ENCODE peak calls at places on chromosome 2, in eight cellular contexts. One of them, this sample, is unnamed.
A peak's percentile ranks its signal among the peaks of the same experiment; 100 is the strongest.

GRCh38 chr2:239991689-239992314 is 33.3 kb downstream of the NDUFA10 start:
- DNase-seq in Caki2: peak; percentile 11
- DNase-seq in endothelial cell: peak; percentile 15
- DNase-seq in CD4-positive, CD25-positive, alpha-beta regulatory T cell: no peak
- DNase-seq in caudate nucleus: no peak
- DNase-seq in foreskin fibroblast: peak; percentile 78
- DNase-seq in posterior cingulate gyrus: no peak
- DNase-seq in NCI-H774: peak; percentile 5
- DNase-seq in this sample: no peak

GRCh38 chr2:219901155-219901554 is 273.7 kb downstream of the SLC4A3 start:
- DNase-seq in Caki2: no peak
- DNase-seq in CD4-positive, CD25-positive, alpha-beta regulatory T cell: no peak
- DNase-seq in foreskin fibroblast: no peak
- DNase-seq in caudate nucleus: no peak
- DNase-seq in NCI-H774: no peak
- DNase-seq in endothelial cell: no peak
- DNase-seq in posterior cingulate gyrus: no peak
- DNase-seq in this sample: no peak

GRCh38 chr2:234880551-234881211 is 71.1 kb upstream of the SH3BP4 start:
- DNase-seq in posterior cingulate gyrus: no peak
- DNase-seq in CD4-positive, CD25-positive, alpha-beta regulatory T cell: no peak
- DNase-seq in caudate nucleus: no peak
- DNase-seq in foreskin fibroblast: peak; percentile 95
- DNase-seq in endothelial cell: no peak
- DNase-seq in NCI-H774: no peak
- DNase-seq in Caki2: peak; percentile 75
- DNase-seq in this sample: no peak

GRCh38 chr2:200308421-200309295 is 2.2 kb downstream of the SPATS2L start:
- DNase-seq in posterior cingulate gyrus: no peak
- DNase-seq in Caki2: peak; percentile 43
- DNase-seq in foreskin fibroblast: peak; percentile 51
- DNase-seq in NCI-H774: no peak
- DNase-seq in CD4-positive, CD25-positive, alpha-beta regulatory T cell: no peak
- DNase-seq in caudate nucleus: no peak
- DNase-seq in endothelial cell: no peak
- DNase-seq in this sample: no peak

GRCh38 chr2:121095257-121096080 is 189.5 kb downstream of the TFCP2L1 start:
- DNase-seq in posterior cingulate gyrus: peak; percentile 95
- DNase-seq in foreskin fibroblast: peak; percentile 83
- DNase-seq in Caki2: peak; percentile 45
- DNase-seq in endothelial cell: peak; percentile 73
- DNase-seq in caudate nucleus: peak; percentile 18
- DNase-seq in NCI-H774: peak; percentile 72
- DNase-seq in CD4-positive, CD25-positive, alpha-beta regulatory T cell: no peak
- DNase-seq in this sample: peak; percentile 60

GRCh38 chr2:207328944-207329386 is 163.2 kb upstream of the KLF7 start:
- DNase-seq in Caki2: no peak
- DNase-seq in foreskin fibroblast: no peak
- DNase-seq in NCI-H774: no peak
- DNase-seq in CD4-positive, CD25-positive, alpha-beta regulatory T cell: no peak
- DNase-seq in posterior cingulate gyrus: no peak
- DNase-seq in caudate nucleus: no peak
- DNase-seq in endothelial cell: no peak
- DNase-seq in this sample: no peak

GRCh38 chr2:71560286-71561011 is 107.1 kb downstream of the DYSF start:
- DNase-seq in caudate nucleus: no peak
- DNase-seq in CD4-positive, CD25-positive, alpha-beta regulatory T cell: no peak
- DNase-seq in NCI-H774: no peak
- DNase-seq in endothelial cell: no peak
- DNase-seq in foreskin fibroblast: no peak
- DNase-seq in posterior cingulate gyrus: peak; percentile 80
- DNase-seq in Caki2: no peak
- DNase-seq in this sample: no peak

GRCh38 chr2:210873631-210874030 is 317.2 kb downstream of the CPS1 start:
- DNase-seq in posterior cingulate gyrus: no peak
- DNase-seq in NCI-H774: no peak
- DNase-seq in foreskin fibroblast: no peak
- DNase-seq in caudate nucleus: no peak
- DNase-seq in Caki2: no peak
- DNase-seq in endothelial cell: no peak
- DNase-seq in CD4-positive, CD25-positive, alpha-beta regulatory T cell: no peak
- DNase-seq in this sample: no peak

GRCh38 chr2:174985624-174986023 is 19.6 kb downstream of the CHN1 start:
- DNase-seq in Caki2: peak; percentile 56
- DNase-seq in caudate nucleus: no peak
- DNase-seq in NCI-H774: no peak
- DNase-seq in foreskin fibroblast: peak; percentile 64
- DNase-seq in endothelial cell: no peak
- DNase-seq in posterior cingulate gyrus: no peak
- DNase-seq in CD4-positive, CD25-positive, alpha-beta regulatory T cell: no peak
- DNase-seq in this sample: peak; percentile 27

GRCh38 chr2:116545611-116546010 is 1268.9 kb upstream of the DDX18 start:
- DNase-seq in foreskin fibroblast: no peak
- DNase-seq in CD4-positive, CD25-positive, alpha-beta regulatory T cell: no peak
- DNase-seq in Caki2: no peak
- DNase-seq in posterior cingulate gyrus: no peak
- DNase-seq in caudate nucleus: no peak
- DNase-seq in NCI-H774: no peak
- DNase-seq in endothelial cell: no peak
- DNase-seq in this sample: no peak

GRCh38 chr2:74768401-74768914 is 65.5 kb upstream of the HK2 start:
- DNase-seq in CD4-positive, CD25-positive, alpha-beta regulatory T cell: no peak
- DNase-seq in NCI-H774: no peak
- DNase-seq in caudate nucleus: no peak
- DNase-seq in foreskin fibroblast: peak; percentile 10
- DNase-seq in Caki2: no peak
- DNase-seq in endothelial cell: no peak
- DNase-seq in posterior cingulate gyrus: no peak
- DNase-seq in this sample: no peak

GRCh38 chr2:110101911-110102774 is 13.5 kb downstream of the MALL start:
- DNase-seq in posterior cingulate gyrus: no peak
- DNase-seq in CD4-positive, CD25-positive, alpha-beta regulatory T cell: no peak
- DNase-seq in foreskin fibroblast: peak; percentile 30
- DNase-seq in NCI-H774: no peak
- DNase-seq in endothelial cell: no peak
- DNase-seq in Caki2: peak; percentile 91
- DNase-seq in caudate nucleus: no peak
- DNase-seq in this sample: no peak

GRCh38 chr2:160493227-160494028 is at the start of gene RBMS1:
- DNase-seq in caudate nucleus: no peak
- DNase-seq in foreskin fibroblast: peak; percentile 74
- DNase-seq in Caki2: peak; percentile 33
- DNase-seq in posterior cingulate gyrus: peak; percentile 87
- DNase-seq in endothelial cell: peak; percentile 65
- DNase-seq in CD4-positive, CD25-positive, alpha-beta regulatory T cell: peak; percentile 13
- DNase-seq in NCI-H774: peak; percentile 54
- DNase-seq in this sample: peak; percentile 56

GRCh38 chr2:101768480-101769077 is 71.1 kb downstream of the MAP4K4 start:
- DNase-seq in Caki2: no peak
- DNase-seq in NCI-H774: no peak
- DNase-seq in caudate nucleus: no peak
- DNase-seq in CD4-positive, CD25-positive, alpha-beta regulatory T cell: no peak
- DNase-seq in foreskin fibroblast: no peak
- DNase-seq in endothelial cell: no peak
- DNase-seq in posterior cingulate gyrus: no peak
- DNase-seq in this sample: no peak

GRCh38 chr2:144374163-144374661 is 145.7 kb downstream of the ZEB2 start:
- DNase-seq in NCI-H774: no peak
- DNase-seq in foreskin fibroblast: no peak
- DNase-seq in endothelial cell: no peak
- DNase-seq in caudate nucleus: no peak
- DNase-seq in Caki2: no peak
- DNase-seq in CD4-positive, CD25-positive, alpha-beta regulatory T cell: no peak
- DNase-seq in posterior cingulate gyrus: no peak
- DNase-seq in this sample: no peak

GRCh38 chr2:12050381-12050780 is 303.9 kb downstream of the LPIN1 start:
- DNase-seq in NCI-H774: no peak
- DNase-seq in CD4-positive, CD25-positive, alpha-beta regulatory T cell: no peak
- DNase-seq in Caki2: no peak
- DNase-seq in caudate nucleus: no peak
- DNase-seq in foreskin fibroblast: peak; percentile 95
- DNase-seq in posterior cingulate gyrus: no peak
- DNase-seq in endothelial cell: no peak
- DNase-seq in this sample: no peak

GRCh38 chr2:109662889-109663288 is 48.7 kb downstream of the SOWAHC start:
- DNase-seq in Caki2: no peak
- DNase-seq in caudate nucleus: no peak
- DNase-seq in endothelial cell: no peak
- DNase-seq in CD4-positive, CD25-positive, alpha-beta regulatory T cell: no peak
- DNase-seq in NCI-H774: no peak
- DNase-seq in foreskin fibroblast: no peak
- DNase-seq in posterior cingulate gyrus: no peak
- DNase-seq in this sample: peak; percentile 65

GRCh38 chr2:119197529-119198266 is 25.9 kb upstream of the STEAP3 start:
- DNase-seq in posterior cingulate gyrus: peak; percentile 4
- DNase-seq in Caki2: no peak
- DNase-seq in foreskin fibroblast: peak; percentile 44
- DNase-seq in endothelial cell: no peak
- DNase-seq in CD4-positive, CD25-positive, alpha-beta regulatory T cell: no peak
- DNase-seq in caudate nucleus: no peak
- DNase-seq in NCI-H774: no peak
- DNase-seq in this sample: no peak

GRCh38 chr2:85709385-85709784 is 15.2 kb downstream of the GNLY start:
- DNase-seq in CD4-positive, CD25-positive, alpha-beta regulatory T cell: no peak
- DNase-seq in Caki2: no peak
- DNase-seq in NCI-H774: no peak
- DNase-seq in posterior cingulate gyrus: no peak
- DNase-seq in foreskin fibroblast: peak; percentile 50
- DNase-seq in caudate nucleus: no peak
- DNase-seq in endothelial cell: no peak
- DNase-seq in this sample: no peak

GRCh38 chr2:217890445-217890844 is 112.3 kb downstream of the TNS1 start:
- DNase-seq in CD4-positive, CD25-positive, alpha-beta regulatory T cell: no peak
- DNase-seq in Caki2: peak; percentile 12
- DNase-seq in NCI-H774: no peak
- DNase-seq in foreskin fibroblast: peak; percentile 91
- DNase-seq in endothelial cell: peak; percentile 51
- DNase-seq in posterior cingulate gyrus: peak; percentile 78
- DNase-seq in caudate nucleus: peak; percentile 28
- DNase-seq in this sample: no peak

GRCh38 chr2:54456526-54457325 is 599 bp downstream of the SPTBN1 start:
- DNase-seq in CD4-positive, CD25-positive, alpha-beta regulatory T cell: no peak
- DNase-seq in Caki2: peak; percentile 68
- DNase-seq in foreskin fibroblast: peak; percentile 73
- DNase-seq in posterior cingulate gyrus: peak; percentile 91
- DNase-seq in NCI-H774: peak; percentile 55
- DNase-seq in endothelial cell: no peak
- DNase-seq in caudate nucleus: peak; percentile 26
- DNase-seq in this sample: peak; percentile 16

GRCh38 chr2:11687736-11688135 is 17.7 kb upstream of the NTSR2 start:
- DNase-seq in posterior cingulate gyrus: no peak
- DNase-seq in caudate nucleus: no peak
- DNase-seq in endothelial cell: no peak
- DNase-seq in CD4-positive, CD25-positive, alpha-beta regulatory T cell: no peak
- DNase-seq in NCI-H774: no peak
- DNase-seq in foreskin fibroblast: no peak
- DNase-seq in Caki2: no peak
- DNase-seq in this sample: no peak

GRCh38 chr2:228681426-228681825 is 499.9 kb upstream of the SPHKAP start:
- DNase-seq in caudate nucleus: no peak
- DNase-seq in Caki2: peak; percentile 11
- DNase-seq in NCI-H774: no peak
- DNase-seq in endothelial cell: no peak
- DNase-seq in posterior cingulate gyrus: no peak
- DNase-seq in foreskin fibroblast: peak; percentile 81
- DNase-seq in CD4-positive, CD25-positive, alpha-beta regulatory T cell: no peak
- DNase-seq in this sample: no peak

GRCh38 chr2:183025993-183026392 is 12.3 kb downstream of the NCKAP1 start:
- DNase-seq in posterior cingulate gyrus: no peak
- DNase-seq in NCI-H774: no peak
- DNase-seq in foreskin fibroblast: no peak
- DNase-seq in endothelial cell: no peak
- DNase-seq in caudate nucleus: no peak
- DNase-seq in CD4-positive, CD25-positive, alpha-beta regulatory T cell: no peak
- DNase-seq in Caki2: no peak
- DNase-seq in this sample: no peak

GRCh38 chr2:133231264-133231663 is 337.0 kb downstream of the NCKAP5 start:
- DNase-seq in foreskin fibroblast: no peak
- DNase-seq in NCI-H774: no peak
- DNase-seq in Caki2: no peak
- DNase-seq in caudate nucleus: no peak
- DNase-seq in endothelial cell: no peak
- DNase-seq in CD4-positive, CD25-positive, alpha-beta regulatory T cell: no peak
- DNase-seq in posterior cingulate gyrus: no peak
- DNase-seq in this sample: no peak

GRCh38 chr2:230060672-230061293 is 7.9 kb downstream of the SLC16A14 start:
- DNase-seq in posterior cingulate gyrus: no peak
- DNase-seq in Caki2: no peak
- DNase-seq in CD4-positive, CD25-positive, alpha-beta regulatory T cell: no peak
- DNase-seq in foreskin fibroblast: no peak
- DNase-seq in NCI-H774: no peak
- DNase-seq in caudate nucleus: no peak
- DNase-seq in endothelial cell: no peak
- DNase-seq in this sample: no peak

GRCh38 chr2:190843874-190844699 is 36.5 kb upstream of the GLS start:
- DNase-seq in CD4-positive, CD25-positive, alpha-beta regulatory T cell: no peak
- DNase-seq in posterior cingulate gyrus: no peak
- DNase-seq in endothelial cell: no peak
- DNase-seq in foreskin fibroblast: peak; percentile 52
- DNase-seq in Caki2: peak; percentile 95
- DNase-seq in caudate nucleus: no peak
- DNase-seq in NCI-H774: no peak
- DNase-seq in this sample: no peak

GRCh38 chr2:121282800-121283382 is 2.1 kb downstream of the TFCP2L1 start:
- DNase-seq in posterior cingulate gyrus: no peak
- DNase-seq in Caki2: no peak
- DNase-seq in caudate nucleus: no peak
- DNase-seq in NCI-H774: no peak
- DNase-seq in endothelial cell: no peak
- DNase-seq in foreskin fibroblast: no peak
- DNase-seq in CD4-positive, CD25-positive, alpha-beta regulatory T cell: no peak
- DNase-seq in this sample: no peak

GRCh38 chr2:21633531-21634310 is 510.0 kb downstream of the TDRD15 start:
- DNase-seq in posterior cingulate gyrus: no peak
- DNase-seq in NCI-H774: no peak
- DNase-seq in CD4-positive, CD25-positive, alpha-beta regulatory T cell: no peak
- DNase-seq in foreskin fibroblast: no peak
- DNase-seq in Caki2: no peak
- DNase-seq in caudate nucleus: no peak
- DNase-seq in endothelial cell: no peak
- DNase-seq in this sample: no peak

GRCh38 chr2:240574386-240575100 is 6.3 kb downstream of the RNPEPL1 start:
- DNase-seq in caudate nucleus: no peak
- DNase-seq in CD4-positive, CD25-positive, alpha-beta regulatory T cell: no peak
- DNase-seq in posterior cingulate gyrus: peak; percentile 85
- DNase-seq in Caki2: no peak
- DNase-seq in foreskin fibroblast: no peak
- DNase-seq in NCI-H774: no peak
- DNase-seq in endothelial cell: peak; percentile 4
- DNase-seq in this sample: no peak

GRCh38 chr2:150885236-150885635 is 376.4 kb downstream of the RBM43 start:
- DNase-seq in Caki2: no peak
- DNase-seq in caudate nucleus: no peak
- DNase-seq in foreskin fibroblast: no peak
- DNase-seq in posterior cingulate gyrus: no peak
- DNase-seq in endothelial cell: no peak
- DNase-seq in NCI-H774: no peak
- DNase-seq in CD4-positive, CD25-positive, alpha-beta regulatory T cell: no peak
- DNase-seq in this sample: no peak

This sample was measured in T47D.